ENCODE peak calls at places on chromosomes 6 and 20, in ten cellular contexts. One of them, this sample, is unnamed. For H3K4me1, the result is how much of the 10 kb centered on the place peaks cover.

GRCh38 chr6:147689398-147689797 is 180.9 kb downstream of the SAMD5 start:
- DNase-seq in transverse colon: no peak
- DNase-seq in Panc1: no peak
- DNase-seq in stomach: no peak
- DNase-seq in HepG2: no peak
- DNase-seq in GM12878: no peak
- DNase-seq in spleen: no peak
- DNase-seq in K562: no peak
- DNase-seq in GM23338: no peak
- DNase-seq in HCT116: no peak
- DNase-seq in this sample: no peak

GRCh38 chr20:44081476-44081875 is 105.5 kb downstream of the JPH2 start:
- DNase-seq in transverse colon: no peak
- DNase-seq in Panc1: no peak
- DNase-seq in stomach: no peak
- DNase-seq in HepG2: no peak
- DNase-seq in GM12878: no peak
- DNase-seq in spleen: no peak
- DNase-seq in K562: no peak
- DNase-seq in GM23338: no peak
- DNase-seq in HCT116: no peak
- DNase-seq in this sample: peak

GRCh38 chr6:3259491-3259958 is 778 bp downstream of the PSMG4 start:
- DNase-seq in transverse colon: peak
- DNase-seq in Panc1: no peak
- DNase-seq in stomach: peak
- DNase-seq in HepG2: peak
- DNase-seq in GM12878: no peak
- DNase-seq in spleen: peak
- DNase-seq in K562: no peak
- DNase-seq in GM23338: peak
- DNase-seq in HCT116: no peak
- DNase-seq in this sample: no peak

GRCh38 chr20:44069203-44069931 is 117.6 kb downstream of the JPH2 start:
- DNase-seq in transverse colon: peak
- DNase-seq in Panc1: no peak
- DNase-seq in stomach: peak
- DNase-seq in HepG2: no peak
- DNase-seq in GM12878: peak
- DNase-seq in spleen: peak
- DNase-seq in K562: no peak
- DNase-seq in GM23338: no peak
- DNase-seq in HCT116: no peak
- DNase-seq in this sample: peak

GRCh38 chr6:3856576-3856975 is 7.4 kb downstream of the FAM50B start:
- DNase-seq in transverse colon: no peak
- DNase-seq in Panc1: no peak
- DNase-seq in stomach: no peak
- DNase-seq in HepG2: no peak
- DNase-seq in GM12878: no peak
- DNase-seq in spleen: no peak
- DNase-seq in K562: no peak
- DNase-seq in GM23338: no peak
- DNase-seq in HCT116: no peak
- DNase-seq in this sample: no peak

GRCh38 chr20:17500271-17500670 is 30.9 kb downstream of the BFSP1 start:
- DNase-seq in transverse colon: no peak
- DNase-seq in Panc1: no peak
- DNase-seq in stomach: no peak
- DNase-seq in HepG2: no peak
- DNase-seq in GM12878: no peak
- DNase-seq in spleen: no peak
- DNase-seq in K562: no peak
- DNase-seq in GM23338: no peak
- DNase-seq in HCT116: no peak
- DNase-seq in this sample: no peak

GRCh38 chr6:108423982-108424695 is 129.3 kb downstream of the AFG1L start:
- DNase-seq in transverse colon: no peak
- DNase-seq in Panc1: no peak
- DNase-seq in stomach: no peak
- DNase-seq in HepG2: no peak
- DNase-seq in GM12878: no peak
- DNase-seq in spleen: no peak
- DNase-seq in K562: no peak
- DNase-seq in GM23338: no peak
- DNase-seq in HCT116: no peak
- DNase-seq in this sample: no peak

GRCh38 chr6:32819729-32820128 is 2.9 kb upstream of the HLA-DOB start:
- DNase-seq in transverse colon: no peak
- DNase-seq in Panc1: no peak
- DNase-seq in stomach: no peak
- DNase-seq in HepG2: no peak
- DNase-seq in GM12878: no peak
- DNase-seq in spleen: no peak
- DNase-seq in K562: no peak
- DNase-seq in GM23338: no peak
- DNase-seq in HCT116: peak
- DNase-seq in this sample: peak

GRCh38 chr6:35607517-35608233 is 81.0 kb downstream of the FKBP5 start:
- DNase-seq in transverse colon: no peak
- DNase-seq in Panc1: no peak
- DNase-seq in stomach: no peak
- DNase-seq in HepG2: no peak
- DNase-seq in GM12878: no peak
- DNase-seq in spleen: no peak
- DNase-seq in K562: no peak
- DNase-seq in GM23338: no peak
- DNase-seq in HCT116: no peak
- DNase-seq in this sample: no peak

GRCh38 chr6:35605600-35605999 is 83.1 kb downstream of the FKBP5 start:
- DNase-seq in transverse colon: no peak
- DNase-seq in Panc1: no peak
- DNase-seq in stomach: no peak
- DNase-seq in HepG2: no peak
- DNase-seq in GM12878: no peak
- DNase-seq in spleen: no peak
- DNase-seq in K562: no peak
- DNase-seq in GM23338: no peak
- DNase-seq in HCT116: no peak
- DNase-seq in this sample: no peak

GRCh38 chr6:35613762-35614161 is 75.0 kb downstream of the FKBP5 start:
- DNase-seq in transverse colon: no peak
- DNase-seq in Panc1: no peak
- DNase-seq in stomach: no peak
- DNase-seq in HepG2: no peak
- DNase-seq in GM12878: no peak
- DNase-seq in spleen: no peak
- DNase-seq in K562: no peak
- DNase-seq in GM23338: no peak
- DNase-seq in HCT116: no peak
- DNase-seq in this sample: no peak

GRCh38 chr6:35611235-35611634 is 77.5 kb downstream of the FKBP5 start:
- DNase-seq in transverse colon: no peak
- DNase-seq in Panc1: no peak
- DNase-seq in stomach: no peak
- DNase-seq in HepG2: no peak
- DNase-seq in GM12878: no peak
- DNase-seq in spleen: no peak
- DNase-seq in K562: no peak
- DNase-seq in GM23338: peak
- DNase-seq in HCT116: no peak
- DNase-seq in this sample: no peak

DNA sequence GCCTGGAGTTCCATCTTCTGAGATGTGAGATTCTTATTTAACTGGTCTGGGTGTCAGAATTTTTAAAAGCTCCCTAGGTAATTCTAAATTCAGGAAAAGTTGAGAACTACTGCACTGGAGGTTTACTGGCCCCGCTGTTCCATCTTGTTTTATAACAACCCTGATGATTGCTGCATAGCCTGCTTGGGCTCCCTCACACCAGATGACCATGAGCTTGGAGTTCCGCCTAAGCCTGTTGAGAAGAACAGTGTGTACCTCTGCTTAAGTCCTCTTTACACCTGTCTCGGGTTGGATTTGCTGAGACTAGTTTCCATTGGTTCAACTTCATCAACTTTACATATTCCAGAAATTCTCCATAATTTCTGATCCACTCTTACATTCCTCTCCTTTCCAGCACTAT is 77.9 kb downstream of the FKBP5 start:
- DNase-seq in transverse colon: no peak
- DNase-seq in Panc1: no peak
- DNase-seq in stomach: no peak
- DNase-seq in HepG2: no peak
- DNase-seq in GM12878: no peak
- DNase-seq in spleen: no peak
- DNase-seq in K562: no peak
- DNase-seq in GM23338: no peak
- DNase-seq in HCT116: no peak
- DNase-seq in this sample: no peak
- H3K27ac ChIP-seq in transverse colon: no peak
- H3K27ac ChIP-seq in Panc1: no peak
- H3K27ac ChIP-seq in stomach: peak
- H3K27ac ChIP-seq in HepG2: no peak
- H3K27ac ChIP-seq in GM12878: no peak
- H3K27ac ChIP-seq in spleen: peak
- H3K27ac ChIP-seq in K562: no peak
- H3K27ac ChIP-seq in GM23338: peak
- H3K27ac ChIP-seq in HCT116: no peak
- H3K27ac ChIP-seq in this sample: no peak

GRCh38 chr6:73769976-73770375 is 74.0 kb downstream of the CD109 start:
- DNase-seq in transverse colon: no peak
- DNase-seq in Panc1: no peak
- DNase-seq in stomach: no peak
- DNase-seq in HepG2: no peak
- DNase-seq in GM12878: no peak
- DNase-seq in spleen: no peak
- DNase-seq in K562: no peak
- DNase-seq in GM23338: no peak
- DNase-seq in HCT116: no peak
- DNase-seq in this sample: no peak

GRCh38 chr6:73768630-73769029 is 72.6 kb downstream of the CD109 start:
- DNase-seq in transverse colon: no peak
- DNase-seq in Panc1: no peak
- DNase-seq in stomach: no peak
- DNase-seq in HepG2: no peak
- DNase-seq in GM12878: no peak
- DNase-seq in spleen: no peak
- DNase-seq in K562: no peak
- DNase-seq in GM23338: no peak
- DNase-seq in HCT116: no peak
- DNase-seq in this sample: no peak

GRCh38 chr6:73779943-73780342 is 83.9 kb downstream of the CD109 start:
- DNase-seq in transverse colon: no peak
- DNase-seq in Panc1: no peak
- DNase-seq in stomach: no peak
- DNase-seq in HepG2: no peak
- DNase-seq in GM12878: no peak
- DNase-seq in spleen: no peak
- DNase-seq in K562: no peak
- DNase-seq in GM23338: no peak
- DNase-seq in HCT116: no peak
- DNase-seq in this sample: no peak

GRCh38 chr6:73774311-73774766 is 78.3 kb downstream of the CD109 start:
- DNase-seq in transverse colon: peak
- DNase-seq in Panc1: no peak
- DNase-seq in stomach: no peak
- DNase-seq in HepG2: no peak
- DNase-seq in GM12878: peak
- DNase-seq in spleen: no peak
- DNase-seq in K562: no peak
- DNase-seq in GM23338: no peak
- DNase-seq in HCT116: peak
- DNase-seq in this sample: no peak
- TF ChIP-seq POLR2AphosphoS5 in transverse colon: no peak
- TF ChIP-seq POLR2AphosphoS5 in Panc1: peak
- TF ChIP-seq POLR2AphosphoS5 in stomach: no peak
- TF ChIP-seq POLR2AphosphoS5 in HepG2: no peak
- TF ChIP-seq POLR2AphosphoS5 in GM12878: no peak
- TF ChIP-seq POLR2AphosphoS5 in spleen: no peak
- TF ChIP-seq POLR2AphosphoS5 in K562: no peak
- TF ChIP-seq POLR2AphosphoS5 in GM23338: no peak
- TF ChIP-seq POLR2AphosphoS5 in HCT116: no peak
- TF ChIP-seq POLR2AphosphoS5 in this sample: no peak

GRCh38 chr6:136410201-136411027 is 120.8 kb upstream of the BCLAF1 start:
- DNase-seq in transverse colon: no peak
- DNase-seq in Panc1: no peak
- DNase-seq in stomach: no peak
- DNase-seq in HepG2: no peak
- DNase-seq in GM12878: peak
- DNase-seq in spleen: no peak
- DNase-seq in K562: no peak
- DNase-seq in GM23338: no peak
- DNase-seq in HCT116: no peak
- DNase-seq in this sample: no peak

GRCh38 chr6:136411453-136412354 is 122.1 kb upstream of the BCLAF1 start:
- DNase-seq in transverse colon: peak
- DNase-seq in Panc1: no peak
- DNase-seq in stomach: no peak
- DNase-seq in HepG2: no peak
- DNase-seq in GM12878: no peak
- DNase-seq in spleen: no peak
- DNase-seq in K562: no peak
- DNase-seq in GM23338: no peak
- DNase-seq in HCT116: no peak
- DNase-seq in this sample: no peak

GRCh38 chr6:136412410-136412809 is 122.8 kb upstream of the BCLAF1 start:
- DNase-seq in transverse colon: no peak
- DNase-seq in Panc1: no peak
- DNase-seq in stomach: no peak
- DNase-seq in HepG2: no peak
- DNase-seq in GM12878: no peak
- DNase-seq in spleen: no peak
- DNase-seq in K562: no peak
- DNase-seq in GM23338: no peak
- DNase-seq in HCT116: no peak
- DNase-seq in this sample: no peak

GRCh38 chr6:136411028-136411329 is 121.3 kb upstream of the BCLAF1 start:
- DNase-seq in transverse colon: no peak
- DNase-seq in Panc1: no peak
- DNase-seq in stomach: no peak
- DNase-seq in HepG2: no peak
- DNase-seq in GM12878: no peak
- DNase-seq in spleen: no peak
- DNase-seq in K562: no peak
- DNase-seq in GM23338: no peak
- DNase-seq in HCT116: no peak
- DNase-seq in this sample: no peak

GRCh38 chr6:136415351-136416005 is 125.8 kb upstream of the BCLAF1 start:
- DNase-seq in transverse colon: no peak
- DNase-seq in Panc1: no peak
- DNase-seq in stomach: no peak
- DNase-seq in HepG2: no peak
- DNase-seq in GM12878: no peak
- DNase-seq in spleen: no peak
- DNase-seq in K562: no peak
- DNase-seq in GM23338: no peak
- DNase-seq in HCT116: no peak
- DNase-seq in this sample: no peak
- H3K4me1 ChIP-seq in transverse colon: under half
- H3K4me1 ChIP-seq in Panc1: under half
- H3K4me1 ChIP-seq in stomach: under half
- H3K4me1 ChIP-seq in HepG2: under half
- H3K4me1 ChIP-seq in GM12878: under half
- H3K4me1 ChIP-seq in spleen: under half
- H3K4me1 ChIP-seq in K562: under half
- H3K4me1 ChIP-seq in GM23338: under half
- H3K4me1 ChIP-seq in HCT116: under half
- H3K4me1 ChIP-seq in this sample: under half

GRCh38 chr20:42708261-42708660 is 481.4 kb downstream of the PTPRT start:
- DNase-seq in transverse colon: no peak
- DNase-seq in Panc1: no peak
- DNase-seq in stomach: no peak
- DNase-seq in HepG2: no peak
- DNase-seq in GM12878: no peak
- DNase-seq in spleen: no peak
- DNase-seq in K562: no peak
- DNase-seq in GM23338: no peak
- DNase-seq in HCT116: no peak
- DNase-seq in this sample: no peak

GRCh38 chr20:42703744-42704143 is 486.0 kb downstream of the PTPRT start:
- DNase-seq in transverse colon: no peak
- DNase-seq in Panc1: no peak
- DNase-seq in stomach: no peak
- DNase-seq in HepG2: no peak
- DNase-seq in GM12878: no peak
- DNase-seq in spleen: no peak
- DNase-seq in K562: no peak
- DNase-seq in GM23338: no peak
- DNase-seq in HCT116: no peak
- DNase-seq in this sample: no peak

GRCh38 chr20:42706762-42707161 is 482.9 kb downstream of the PTPRT start:
- DNase-seq in transverse colon: no peak
- DNase-seq in Panc1: no peak
- DNase-seq in stomach: no peak
- DNase-seq in HepG2: no peak
- DNase-seq in GM12878: no peak
- DNase-seq in spleen: no peak
- DNase-seq in K562: no peak
- DNase-seq in GM23338: no peak
- DNase-seq in HCT116: no peak
- DNase-seq in this sample: no peak

GRCh38 chr20:42701948-42702347 is 487.8 kb downstream of the PTPRT start:
- DNase-seq in transverse colon: no peak
- DNase-seq in Panc1: no peak
- DNase-seq in stomach: no peak
- DNase-seq in HepG2: peak
- DNase-seq in GM12878: no peak
- DNase-seq in spleen: no peak
- DNase-seq in K562: no peak
- DNase-seq in GM23338: no peak
- DNase-seq in HCT116: no peak
- DNase-seq in this sample: no peak

DNA sequence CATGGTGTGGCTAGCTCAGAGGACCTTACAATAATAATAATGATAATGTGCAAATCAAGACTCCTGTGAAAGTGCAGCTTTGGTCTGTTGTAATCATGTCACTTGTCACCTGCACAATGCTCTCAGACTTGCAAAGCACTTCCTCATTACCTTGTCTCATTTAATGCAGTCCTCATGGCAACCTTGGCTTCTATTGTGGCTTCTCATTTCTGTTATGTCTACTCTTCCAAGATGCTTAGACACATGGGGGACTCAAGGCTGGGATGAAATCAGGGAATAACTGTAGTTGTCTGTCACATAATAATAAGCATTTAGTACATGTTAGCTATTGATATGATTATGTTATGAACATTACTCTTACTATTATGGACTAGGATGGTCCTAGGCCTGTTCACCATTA is 484.2 kb downstream of the PTPRT start:
- DNase-seq in transverse colon: no peak
- DNase-seq in Panc1: no peak
- DNase-seq in stomach: no peak
- DNase-seq in HepG2: no peak
- DNase-seq in GM12878: no peak
- DNase-seq in spleen: no peak
- DNase-seq in K562: no peak
- DNase-seq in GM23338: no peak
- DNase-seq in HCT116: no peak
- DNase-seq in this sample: no peak
- H3K27ac ChIP-seq in transverse colon: no peak
- H3K27ac ChIP-seq in Panc1: no peak
- H3K27ac ChIP-seq in stomach: no peak
- H3K27ac ChIP-seq in HepG2: no peak
- H3K27ac ChIP-seq in GM12878: no peak
- H3K27ac ChIP-seq in spleen: no peak
- H3K27ac ChIP-seq in K562: no peak
- H3K27ac ChIP-seq in GM23338: no peak
- H3K27ac ChIP-seq in HCT116: no peak
- H3K27ac ChIP-seq in this sample: no peak

This sample was measured in breast epithelium.